ENCODE peak calls at places on chromosomes 16 and 17, in four cellular contexts. W, U, F and R are unnamed samples.

GRCh38 chr16:11356573-11357331 is 11.5 kb downstream of the RMI2 start:
- DNase-seq in W (peak), U (no peak), F (peak), R (peak)

GRCh38 chr17:9056566-9056965 is 35.3 kb downstream of the NTN1 start:
- DNase-seq in W (no peak), U (no peak), F (no peak), R (no peak)

GRCh38 chr17:75783803-75784472 is 668 bp upstream of the UNK start:
- DNase-seq in W (no peak), U (no peak), F (no peak), R (no peak)

GRCh38 chr16:719815-720506 is 985 bp upstream of the ANTKMT start:
- DNase-seq in W (no peak), U (no peak), F (peak), R (peak)

GRCh38 chr17:30961213-30962188 is 9.3 kb upstream of the RNF135 start:
- DNase-seq in W (no peak), U (peak), F (no peak), R (no peak)

GRCh38 chr16:35908942-35909341 is 2449.5 kb downstream of the TP53TG3F start:
- DNase-seq in W (peak), U (no peak), F (no peak), R (peak)

GRCh38 chr16:81094771-81095251 is 1.4 kb downstream of the GCSH start:
- DNase-seq in W (no peak), U (no peak), F (no peak), R (no peak)

GRCh38 chr16:72818286-72818845 is 229.6 kb downstream of the ZFHX3 start:
- DNase-seq in W (peak), U (no peak), F (no peak), R (no peak)

GRCh38 chr17:8162232-8162996 is at the start of gene VAMP2:
- DNase-seq in W (peak), U (no peak), F (no peak), R (peak)

DNA sequence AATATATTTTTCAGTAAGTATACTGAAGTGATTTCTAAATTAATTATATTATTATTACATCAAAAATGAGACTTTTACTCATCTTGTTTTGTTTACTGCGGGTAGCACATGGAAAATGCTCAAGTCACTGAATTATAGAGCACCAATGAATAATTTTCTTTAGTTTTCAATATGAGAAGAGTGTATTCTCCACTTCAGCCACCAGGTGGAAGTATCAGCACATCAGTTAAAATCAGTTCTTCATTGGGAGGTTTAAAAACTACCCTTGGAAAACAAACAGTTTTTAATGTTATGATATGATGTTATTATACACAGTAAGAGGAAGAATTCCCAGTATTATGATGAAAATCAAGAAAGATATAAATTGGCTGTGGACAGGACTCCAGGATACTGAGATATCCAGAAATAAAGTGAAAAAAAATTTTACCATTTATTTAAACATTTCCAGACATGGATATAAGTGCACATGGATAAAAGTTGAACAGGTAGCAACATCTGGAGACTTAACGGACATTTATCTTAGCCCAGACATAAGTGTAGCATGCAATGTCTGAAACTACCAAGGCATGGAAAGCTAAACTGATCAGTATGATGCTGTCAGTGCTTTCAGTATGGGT is 467.3 kb downstream of the KCNJ2 start:
- DNase-seq in W (peak), U (no peak), F (peak), R (peak)
- TF ChIP-seq CEBPB in W (no peak), U (no peak), F (no peak), R (no peak)

DNA sequence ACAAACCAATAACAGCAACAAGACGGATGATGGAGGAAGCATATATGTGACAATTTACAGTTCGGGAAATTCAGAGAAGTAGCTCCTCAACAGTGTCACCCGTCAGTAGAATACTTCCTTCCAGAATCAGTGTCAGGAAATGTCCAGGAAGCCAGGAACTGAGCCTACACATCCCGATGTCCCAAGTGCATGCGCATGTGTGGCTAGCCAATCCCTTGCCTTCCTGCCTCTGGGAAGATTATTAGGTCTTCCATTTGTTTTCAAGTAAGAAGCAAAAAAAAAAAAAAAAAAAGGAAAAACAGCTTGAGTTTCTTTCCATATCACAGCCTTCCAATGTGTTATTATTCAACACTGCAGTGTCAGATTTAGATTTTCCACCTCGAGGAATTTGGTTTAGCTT is 1.3 kb upstream of the PITPNC1 start:
- DNase-seq in W (no peak), U (no peak), F (no peak), R (no peak)
- TF ChIP-seq KDM1A in W (no peak), U (no peak), F (no peak), R (no peak)

GRCh38 chr17:14061666-14062560 is 7.4 kb upstream of the COX10 start:
- DNase-seq in W (no peak), U (no peak), F (no peak), R (no peak)
- TF ChIP-seq SMC3 in W (no peak), U (no peak), F (no peak), R (no peak)

GRCh38 chr17:56217921-56218320 is 64.6 kb downstream of the ANKFN1 start:
- DNase-seq in W (no peak), U (no peak), F (no peak), R (no peak)

GRCh38 chr17:56213031-56213430 is 59.8 kb downstream of the ANKFN1 start:
- DNase-seq in W (no peak), U (no peak), F (no peak), R (no peak)
- TF ChIP-seq CEBPB in W (no peak), U (no peak), F (no peak), R (no peak)

GRCh38 chr17:34706029-34706428 is 126.6 kb downstream of the TMEM132E start:
- DNase-seq in W (peak), U (no peak), F (no peak), R (no peak)
- TF ChIP-seq KDM1A in W (no peak), U (no peak), F (no peak), R (no peak)

GRCh38 chr16:69924041-69924775 is 26.9 kb upstream of the CLEC18A start:
- DNase-seq in W (no peak), U (no peak), F (no peak), R (no peak)
- TF ChIP-seq SMC3 in W (no peak), U (no peak), F (no peak), R (no peak)

GRCh38 chr17:824372-824771 is 42.2 kb downstream of the MRM3 start:
- DNase-seq in W (no peak), U (no peak), F (no peak), R (no peak)
- TF ChIP-seq CEBPB in W (no peak), U (no peak), F (no peak), R (no peak)

GRCh38 chr17:46763416-46763815 is 55.1 kb downstream of the WNT3 start:
- DNase-seq in W (no peak), U (no peak), F (no peak), R (no peak)

GRCh38 chr17:46764335-46764708 is 54.2 kb downstream of the WNT3 start:
- DNase-seq in W (no peak), U (no peak), F (no peak), R (no peak)

GRCh38 chr17:46764709-46765401 is 53.6 kb downstream of the WNT3 start:
- DNase-seq in W (peak), U (no peak), F (no peak), R (no peak)

GRCh38 chr17:46766493-46767491 is 51.7 kb downstream of the WNT3 start:
- DNase-seq in W (no peak), U (no peak), F (no peak), R (no peak)

DNA sequence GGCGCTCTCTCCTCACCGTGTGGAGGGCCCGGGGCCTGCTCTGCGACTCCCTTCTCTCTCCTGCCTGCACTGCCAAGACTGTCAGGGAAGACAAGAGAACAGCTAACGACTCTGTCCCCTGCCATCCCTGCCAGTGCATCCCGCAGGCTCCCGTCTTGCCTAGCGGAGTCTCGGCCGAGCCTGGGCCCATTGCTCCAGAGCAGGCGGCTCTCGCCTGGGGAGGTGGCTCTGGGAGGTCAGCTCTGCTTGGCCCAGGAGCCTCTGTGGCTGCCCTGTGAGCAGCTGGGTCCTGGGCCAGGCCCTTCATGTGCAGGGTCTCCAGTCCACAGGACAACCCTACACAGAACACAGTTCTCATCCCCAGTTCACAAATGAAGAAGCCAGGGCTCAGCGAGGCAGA is 53.0 kb downstream of the WNT3 start:
- DNase-seq in W (no peak), U (no peak), F (no peak), R (no peak)
- TF ChIP-seq KDM1A in W (no peak), U (no peak), F (no peak), R (no peak)

DNA sequence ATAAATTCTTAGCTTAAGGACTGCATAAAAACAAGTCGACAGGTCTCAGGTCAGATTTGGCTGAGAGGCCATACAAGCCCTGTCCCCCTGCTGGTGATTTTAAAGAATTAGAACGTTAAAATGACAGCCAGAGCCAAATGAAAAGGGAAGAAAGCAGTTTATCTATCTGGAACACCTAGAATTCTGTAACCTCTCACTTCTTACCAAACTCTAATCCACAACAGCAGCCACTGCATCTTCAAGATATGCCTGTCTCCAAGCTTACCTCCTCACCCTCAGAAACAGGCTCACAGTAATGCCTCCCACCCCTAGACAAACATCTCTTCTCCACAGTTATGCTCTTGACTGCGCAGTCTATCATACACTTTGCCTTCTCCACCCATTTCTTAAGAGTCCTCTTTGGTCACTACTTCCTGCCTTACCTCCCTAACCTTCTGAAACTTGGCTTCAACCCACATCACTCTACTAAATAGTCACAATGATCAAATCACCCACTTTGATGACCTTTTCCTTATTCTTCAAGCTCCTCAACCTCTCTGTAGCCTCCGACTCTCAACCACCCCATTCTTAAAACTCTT is 14.2 kb downstream of the ANKFY1 start:
- DNase-seq in W (peak), U (no peak), F (peak), R (peak)
- TF ChIP-seq SMC3 in W (no peak), U (peak), F (no peak), R (peak)